ENCODE peak calls at places on chromosome 16, in nine cellular contexts. H, R, U, T, O, J, C, A and B are unnamed samples.

GRCh38 chr16:70270176-70270575 is 18.4 kb upstream of the EXOSC6 start:
- DNase-seq in H (no peak), R (no peak), U (no peak), T (no peak), O (no peak), J (no peak), C (no peak), A (no peak), B (no peak)

GRCh38 chr16:48024042-48024441 is 131.8 kb downstream of the ABCC12 start:
- DNase-seq in H (no peak), R (no peak), U (no peak), T (no peak), O (no peak), J (no peak), C (no peak), A (no peak), B (no peak)

GRCh38 chr16:82265809-82266208 is 95.8 kb upstream of the MPHOSPH6 start:
- DNase-seq in H (no peak), R (no peak), U (no peak), T (no peak), O (no peak), J (no peak), C (no peak), A (no peak), B (no peak)

GRCh38 chr16:86554599-86554916 is 477 bp downstream of the MTHFSD start:
- DNase-seq in H (no peak), R (no peak), U (no peak), T (no peak), O (no peak), J (no peak), C (no peak), A (no peak), B (no peak)

GRCh38 chr16:50315346-50315997 is 49.1 kb downstream of the ADCY7 start:
- DNase-seq in H (no peak), R (no peak), U (no peak), T (no peak), O (no peak), J (no peak), C (no peak), A (no peak), B (peak)

GRCh38 chr16:4917117-4917516 is 19.8 kb downstream of the PPL start:
- DNase-seq in H (no peak), R (no peak), U (no peak), T (no peak), O (no peak), J (no peak), C (no peak), A (no peak), B (no peak)

GRCh38 chr16:53504161-53504663 is 1.2 kb upstream of the AKTIP start:
- DNase-seq in H (peak), R (no peak), U (no peak), T (no peak), O (no peak), J (peak), C (no peak), A (no peak), B (no peak)

GRCh38 chr16:78570409-78571141 is 471.1 kb downstream of the WWOX start:
- DNase-seq in H (no peak), R (no peak), U (no peak), T (no peak), O (no peak), J (no peak), C (no peak), A (no peak), B (no peak)

GRCh38 chr16:3509470-3509928 is 8.7 kb downstream of the CLUAP1 start:
- DNase-seq in H (no peak), R (no peak), U (no peak), T (no peak), O (no peak), J (no peak), C (peak), A (peak), B (no peak)

GRCh38 chr16:79784007-79784406 is 183.5 kb upstream of the MAF start:
- DNase-seq in H (no peak), R (no peak), U (no peak), T (no peak), O (no peak), J (no peak), C (no peak), A (no peak), B (no peak)

GRCh38 chr16:88510091-88510719 is 57.1 kb downstream of the ZFPM1 start:
- DNase-seq in H (no peak), R (no peak), U (no peak), T (no peak), O (no peak), J (no peak), C (no peak), A (no peak), B (no peak)

GRCh38 chr16:85798283-85798776 is 1.0 kb downstream of the EMC8 start:
- DNase-seq in H (peak), R (no peak), U (no peak), T (no peak), O (no peak), J (no peak), C (no peak), A (no peak), B (no peak)

GRCh38 chr16:11136600-11136999 is 119.4 kb downstream of the SOCS1 start:
- DNase-seq in H (no peak), R (no peak), U (no peak), T (no peak), O (no peak), J (no peak), C (peak), A (no peak), B (peak)

GRCh38 chr16:72552675-72553074 is 380.7 kb upstream of the PMFBP1 start:
- DNase-seq in H (no peak), R (no peak), U (no peak), T (no peak), O (no peak), J (no peak), C (no peak), A (no peak), B (no peak)

GRCh38 chr16:24950275-24950674 is 64.9 kb downstream of the ARHGAP17 start:
- DNase-seq in H (no peak), R (no peak), U (no peak), T (peak), O (peak), J (no peak), C (no peak), A (no peak), B (no peak)

GRCh38 chr16:70644763-70645597 is 1.4 kb upstream of the IL34 start:
- DNase-seq in H (peak), R (no peak), U (no peak), T (no peak), O (no peak), J (no peak), C (peak), A (no peak), B (no peak)

GRCh38 chr16:23975293-23975692 is 139.5 kb downstream of the PRKCB start:
- DNase-seq in H (no peak), R (no peak), U (no peak), T (no peak), O (no peak), J (no peak), C (no peak), A (no peak), B (no peak)

GRCh38 chr16:52547001-52547833 is at the start of gene TOX3:
- DNase-seq in H (peak), R (peak), U (no peak), T (no peak), O (no peak), J (no peak), C (peak), A (no peak), B (no peak)

GRCh38 chr16:23143391-23143790 is 5.9 kb downstream of the USP31 start:
- DNase-seq in H (no peak), R (no peak), U (no peak), T (no peak), O (no peak), J (no peak), C (no peak), A (no peak), B (no peak)

GRCh38 chr16:702341-702740 is 3.3 kb downstream of the FBXL16 start:
- DNase-seq in H (no peak), R (no peak), U (no peak), T (no peak), O (no peak), J (no peak), C (no peak), A (no peak), B (no peak)

GRCh38 chr16:75591001-75591852 is 25.0 kb downstream of the GABARAPL2 start:
- DNase-seq in H (no peak), R (no peak), U (no peak), T (peak), O (peak), J (no peak), C (no peak), A (no peak), B (no peak)

GRCh38 chr16:56606688-56607618 is 1.4 kb upstream of the MT2A start:
- DNase-seq in H (no peak), R (no peak), U (no peak), T (peak), O (peak), J (peak), C (no peak), A (no peak), B (no peak)

GRCh38 chr16:11050954-11051353 is 106.6 kb downstream of the CLEC16A start:
- DNase-seq in H (no peak), R (no peak), U (no peak), T (no peak), O (no peak), J (no peak), C (peak), A (no peak), B (no peak)

GRCh38 chr16:620700-621525 is 9.9 kb upstream of the WFIKKN1 start:
- DNase-seq in H (no peak), R (no peak), U (no peak), T (no peak), O (no peak), J (no peak), C (peak), A (no peak), B (no peak)